ENCODE peak calls at places on chromosomes 4 and X, in eight cellular contexts. One of them, this sample, is unnamed.

GRCh38 chrX:9482837-9483236 is 18.0 kb downstream of the TBL1X start:
- ATAC-seq in heart right ventricle: no peak
- ATAC-seq in heart left ventricle: no peak
- ATAC-seq in IMR-90: no peak
- ATAC-seq in HCT116: no peak
- ATAC-seq in lower lobe of right lung: no peak
- ATAC-seq in CD8-positive, alpha-beta T cell: no peak
- ATAC-seq in left lung: no peak
- ATAC-seq in this sample: no peak

GRCh38 chr4:147773261-147774184 is 41.6 kb downstream of the ARHGAP10 start:
- ATAC-seq in CD8-positive, alpha-beta T cell: no peak
- ATAC-seq in IMR-90: peak; percentile 43
- ATAC-seq in heart right ventricle: no peak
- ATAC-seq in left lung: peak; percentile 48
- ATAC-seq in heart left ventricle: no peak
- ATAC-seq in lower lobe of right lung: no peak
- ATAC-seq in HCT116: no peak
- ATAC-seq in this sample: no peak

GRCh38 chrX:110182362-110182761 is 135.5 kb downstream of the AMMECR1 start:
- ATAC-seq in lower lobe of right lung: no peak
- ATAC-seq in heart left ventricle: no peak
- ATAC-seq in left lung: no peak
- ATAC-seq in IMR-90: no peak
- ATAC-seq in CD8-positive, alpha-beta T cell: no peak
- ATAC-seq in HCT116: no peak
- ATAC-seq in heart right ventricle: peak; percentile 21
- ATAC-seq in this sample: no peak

GRCh38 chrX:132710756-132711155 is 221.9 kb upstream of the MBNL3 start:
- ATAC-seq in lower lobe of right lung: no peak
- ATAC-seq in heart left ventricle: no peak
- ATAC-seq in left lung: no peak
- ATAC-seq in HCT116: no peak
- ATAC-seq in heart right ventricle: no peak
- ATAC-seq in IMR-90: no peak
- ATAC-seq in CD8-positive, alpha-beta T cell: no peak
- ATAC-seq in this sample: no peak

GRCh38 chr4:40940764-40941163 is 191.0 kb downstream of the NSUN7 start:
- ATAC-seq in heart left ventricle: no peak
- ATAC-seq in IMR-90: no peak
- ATAC-seq in HCT116: no peak
- ATAC-seq in heart right ventricle: peak; percentile 27
- ATAC-seq in lower lobe of right lung: no peak
- ATAC-seq in CD8-positive, alpha-beta T cell: no peak
- ATAC-seq in left lung: peak; percentile 33
- ATAC-seq in this sample: peak; percentile 45

GRCh38 chr4:41763741-41764140 is 15.2 kb upstream of the PHOX2B start:
- ATAC-seq in heart left ventricle: no peak
- ATAC-seq in left lung: no peak
- ATAC-seq in heart right ventricle: no peak
- ATAC-seq in HCT116: no peak
- ATAC-seq in lower lobe of right lung: no peak
- ATAC-seq in CD8-positive, alpha-beta T cell: no peak
- ATAC-seq in IMR-90: no peak
- ATAC-seq in this sample: no peak

GRCh38 chrX:52995974-52996304 is 37.6 kb upstream of the FAM156A start:
- ATAC-seq in left lung: no peak
- ATAC-seq in CD8-positive, alpha-beta T cell: no peak
- ATAC-seq in HCT116: peak; percentile 1
- ATAC-seq in heart right ventricle: no peak
- ATAC-seq in lower lobe of right lung: no peak
- ATAC-seq in heart left ventricle: no peak
- ATAC-seq in IMR-90: no peak
- ATAC-seq in this sample: no peak

GRCh38 chr4:8238515-8239053 is 31.0 kb upstream of the HTRA3 start:
- ATAC-seq in IMR-90: no peak
- ATAC-seq in CD8-positive, alpha-beta T cell: no peak
- ATAC-seq in heart right ventricle: no peak
- ATAC-seq in lower lobe of right lung: no peak
- ATAC-seq in HCT116: peak; percentile 52
- ATAC-seq in left lung: no peak
- ATAC-seq in heart left ventricle: no peak
- ATAC-seq in this sample: no peak

GRCh38 chrX:108020631-108021030 is 24.2 kb upstream of the VSIG1 start:
- ATAC-seq in left lung: peak; percentile 69
- ATAC-seq in heart left ventricle: no peak
- ATAC-seq in IMR-90: peak; percentile 61
- ATAC-seq in HCT116: peak; percentile 58
- ATAC-seq in CD8-positive, alpha-beta T cell: no peak
- ATAC-seq in lower lobe of right lung: no peak
- ATAC-seq in heart right ventricle: no peak
- ATAC-seq in this sample: no peak

GRCh38 chr4:148152868-148153630 is 289.2 kb downstream of the NR3C2 start:
- ATAC-seq in heart left ventricle: no peak
- ATAC-seq in heart right ventricle: no peak
- ATAC-seq in CD8-positive, alpha-beta T cell: no peak
- ATAC-seq in left lung: no peak
- ATAC-seq in HCT116: no peak
- ATAC-seq in IMR-90: no peak
- ATAC-seq in lower lobe of right lung: no peak
- ATAC-seq in this sample: no peak

GRCh38 chr4:17385403-17385802 is 126.5 kb downstream of the QDPR start:
- ATAC-seq in lower lobe of right lung: peak; percentile 75
- ATAC-seq in IMR-90: peak; percentile 83
- ATAC-seq in left lung: peak; percentile 95
- ATAC-seq in CD8-positive, alpha-beta T cell: no peak
- ATAC-seq in heart right ventricle: peak; percentile 67
- ATAC-seq in HCT116: no peak
- ATAC-seq in heart left ventricle: peak; percentile 65
- ATAC-seq in this sample: no peak

GRCh38 chrX:54173791-54174190 is 9.3 kb downstream of the FAM120C start:
- ATAC-seq in IMR-90: no peak
- ATAC-seq in CD8-positive, alpha-beta T cell: no peak
- ATAC-seq in lower lobe of right lung: no peak
- ATAC-seq in left lung: no peak
- ATAC-seq in heart right ventricle: no peak
- ATAC-seq in heart left ventricle: no peak
- ATAC-seq in HCT116: no peak
- ATAC-seq in this sample: no peak

GRCh38 chr4:121256887-121257426 is 92.8 kb upstream of the TNIP3 start:
- ATAC-seq in heart left ventricle: no peak
- ATAC-seq in HCT116: no peak
- ATAC-seq in lower lobe of right lung: no peak
- ATAC-seq in heart right ventricle: no peak
- ATAC-seq in left lung: no peak
- ATAC-seq in IMR-90: no peak
- ATAC-seq in CD8-positive, alpha-beta T cell: no peak
- ATAC-seq in this sample: no peak

GRCh38 chrX:130770615-130771014 is 132.4 kb downstream of the ENOX2 start:
- ATAC-seq in heart left ventricle: no peak
- ATAC-seq in lower lobe of right lung: no peak
- ATAC-seq in left lung: no peak
- ATAC-seq in HCT116: peak; percentile 67
- ATAC-seq in CD8-positive, alpha-beta T cell: no peak
- ATAC-seq in heart right ventricle: no peak
- ATAC-seq in IMR-90: peak; percentile 74
- ATAC-seq in this sample: no peak

GRCh38 chr4:37742149-37742548 is 56.0 kb upstream of the RELL1 start:
- ATAC-seq in heart right ventricle: no peak
- ATAC-seq in IMR-90: no peak
- ATAC-seq in CD8-positive, alpha-beta T cell: no peak
- ATAC-seq in HCT116: peak; percentile 72
- ATAC-seq in heart left ventricle: no peak
- ATAC-seq in left lung: peak; percentile 78
- ATAC-seq in lower lobe of right lung: no peak
- ATAC-seq in this sample: no peak

GRCh38 chrX:134603806-134604700 is 54.2 kb downstream of the PLAC1 start:
- ATAC-seq in heart left ventricle: no peak
- ATAC-seq in IMR-90: peak; percentile 65
- ATAC-seq in HCT116: peak; percentile 76
- ATAC-seq in heart right ventricle: no peak
- ATAC-seq in left lung: peak; percentile 52
- ATAC-seq in lower lobe of right lung: no peak
- ATAC-seq in CD8-positive, alpha-beta T cell: no peak
- ATAC-seq in this sample: peak; percentile 83

GRCh38 chr4:88411491-88412101 is 32.9 kb downstream of the HERC6 start:
- ATAC-seq in left lung: no peak
- ATAC-seq in IMR-90: no peak
- ATAC-seq in CD8-positive, alpha-beta T cell: no peak
- ATAC-seq in lower lobe of right lung: no peak
- ATAC-seq in heart left ventricle: no peak
- ATAC-seq in heart right ventricle: no peak
- ATAC-seq in HCT116: no peak
- ATAC-seq in this sample: no peak

GRCh38 chr4:23718435-23718834 is 171.4 kb downstream of the PPARGC1A start:
- ATAC-seq in left lung: no peak
- ATAC-seq in heart left ventricle: no peak
- ATAC-seq in CD8-positive, alpha-beta T cell: no peak
- ATAC-seq in IMR-90: no peak
- ATAC-seq in heart right ventricle: no peak
- ATAC-seq in HCT116: no peak
- ATAC-seq in lower lobe of right lung: no peak
- ATAC-seq in this sample: no peak

GRCh38 chrX:20418809-20419208 is 152.1 kb upstream of the RPS6KA3 start:
- ATAC-seq in left lung: peak; percentile 30
- ATAC-seq in IMR-90: no peak
- ATAC-seq in lower lobe of right lung: no peak
- ATAC-seq in HCT116: no peak
- ATAC-seq in heart right ventricle: no peak
- ATAC-seq in CD8-positive, alpha-beta T cell: peak; percentile 20
- ATAC-seq in heart left ventricle: no peak
- ATAC-seq in this sample: no peak

GRCh38 chr4:73674451-73674919 is 54.2 kb upstream of the RASSF6 start:
- ATAC-seq in CD8-positive, alpha-beta T cell: no peak
- ATAC-seq in lower lobe of right lung: no peak
- ATAC-seq in IMR-90: no peak
- ATAC-seq in left lung: no peak
- ATAC-seq in heart left ventricle: no peak
- ATAC-seq in heart right ventricle: peak; percentile 42
- ATAC-seq in HCT116: no peak
- ATAC-seq in this sample: no peak
- H3K4me1 ChIP-seq in CD8-positive, alpha-beta T cell: no peaks in the 10 kb centered on the region
- H3K4me1 ChIP-seq in lower lobe of right lung: no peaks in the 10 kb centered on the region
- H3K4me1 ChIP-seq in IMR-90: peaks cover 5% of the 10 kb centered on the region
- H3K4me1 ChIP-seq in left lung: peaks cover under 1% of the 10 kb centered on the region
- H3K4me1 ChIP-seq in heart left ventricle: no peaks in the 10 kb centered on the region
- H3K4me1 ChIP-seq in heart right ventricle: peaks cover 4% of the 10 kb centered on the region
- H3K4me1 ChIP-seq in HCT116: no peaks in the 10 kb centered on the region
- H3K4me1 ChIP-seq in this sample: no peaks in the 10 kb centered on the region

DNA sequence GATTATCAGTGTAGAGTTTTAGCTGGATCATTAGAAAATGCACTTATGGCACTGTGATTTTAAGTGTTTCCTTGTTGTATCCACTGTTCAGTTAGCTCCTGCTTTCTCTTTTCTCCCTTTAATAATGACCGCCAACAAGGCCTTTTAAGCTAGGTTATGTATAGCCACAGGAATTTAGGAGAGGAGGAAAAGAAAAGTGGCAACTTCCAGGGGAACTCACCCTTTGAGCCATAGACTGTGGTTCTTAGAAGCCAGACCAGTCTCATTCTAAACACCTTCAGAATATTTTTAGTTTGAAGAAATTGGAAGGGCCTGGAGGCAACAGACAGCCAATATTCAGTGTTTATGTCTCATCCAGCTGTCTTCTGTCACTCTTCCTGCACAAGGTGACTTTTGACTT is 6.1 kb downstream of the FGF2 start:
- ATAC-seq in left lung: no peak
- ATAC-seq in HCT116: no peak
- ATAC-seq in lower lobe of right lung: no peak
- ATAC-seq in heart left ventricle: no peak
- ATAC-seq in IMR-90: no peak
- ATAC-seq in CD8-positive, alpha-beta T cell: no peak
- ATAC-seq in heart right ventricle: no peak
- ATAC-seq in this sample: no peak
- H3K4me1 ChIP-seq in left lung: no peaks in the 10 kb centered on the region
- H3K4me1 ChIP-seq in HCT116: peaks cover 7% of the 10 kb centered on the region
- H3K4me1 ChIP-seq in lower lobe of right lung: peaks cover 3% of the 10 kb centered on the region
- H3K4me1 ChIP-seq in heart left ventricle: peaks cover 6% of the 10 kb centered on the region
- H3K4me1 ChIP-seq in IMR-90: peaks cover 16% of the 10 kb centered on the region
- H3K4me1 ChIP-seq in CD8-positive, alpha-beta T cell: peaks cover 7% of the 10 kb centered on the region
- H3K4me1 ChIP-seq in heart right ventricle: peaks cover 17% of the 10 kb centered on the region
- H3K4me1 ChIP-seq in this sample: peaks cover 23% of the 10 kb centered on the region

GRCh38 chr4:108370826-108371225 is 202.1 kb upstream of the LEF1 start:
- ATAC-seq in IMR-90: no peak
- ATAC-seq in left lung: no peak
- ATAC-seq in lower lobe of right lung: no peak
- ATAC-seq in heart right ventricle: no peak
- ATAC-seq in HCT116: no peak
- ATAC-seq in heart left ventricle: no peak
- ATAC-seq in CD8-positive, alpha-beta T cell: no peak
- ATAC-seq in this sample: no peak

GRCh38 chr4:108370291-108370690 is 201.6 kb upstream of the LEF1 start:
- ATAC-seq in left lung: no peak
- ATAC-seq in IMR-90: no peak
- ATAC-seq in lower lobe of right lung: no peak
- ATAC-seq in CD8-positive, alpha-beta T cell: peak; percentile 78
- ATAC-seq in heart right ventricle: no peak
- ATAC-seq in HCT116: no peak
- ATAC-seq in heart left ventricle: no peak
- ATAC-seq in this sample: no peak

GRCh38 chr4:108375434-108375833 is 206.7 kb upstream of the LEF1 start:
- ATAC-seq in lower lobe of right lung: no peak
- ATAC-seq in IMR-90: no peak
- ATAC-seq in HCT116: no peak
- ATAC-seq in left lung: no peak
- ATAC-seq in CD8-positive, alpha-beta T cell: no peak
- ATAC-seq in heart right ventricle: no peak
- ATAC-seq in heart left ventricle: no peak
- ATAC-seq in this sample: no peak

GRCh38 chr4:108369035-108369655 is 200.4 kb upstream of the LEF1 start:
- ATAC-seq in lower lobe of right lung: no peak
- ATAC-seq in heart left ventricle: no peak
- ATAC-seq in CD8-positive, alpha-beta T cell: no peak
- ATAC-seq in left lung: no peak
- ATAC-seq in IMR-90: no peak
- ATAC-seq in heart right ventricle: no peak
- ATAC-seq in HCT116: no peak
- ATAC-seq in this sample: no peak

DNA sequence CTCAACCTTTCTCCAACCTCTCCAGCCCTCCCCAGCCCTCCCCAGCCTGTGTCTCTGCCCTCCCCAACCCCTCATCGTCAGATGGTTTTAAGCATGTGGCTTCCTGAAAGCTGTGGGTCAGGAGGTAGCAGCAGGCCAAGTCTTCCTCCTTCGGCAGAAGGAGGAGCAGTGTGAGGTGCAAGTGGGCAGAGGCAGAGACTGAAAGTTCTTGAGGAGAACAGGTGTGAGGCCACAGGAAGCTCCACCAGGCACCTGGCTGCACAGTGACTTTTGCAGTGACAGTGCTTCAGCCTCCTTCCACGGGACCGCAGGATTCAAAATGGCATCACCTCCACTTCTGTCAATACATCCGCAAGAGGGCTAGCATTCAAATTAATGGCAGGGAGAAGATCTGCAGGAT is 203.9 kb upstream of the LEF1 start:
- ATAC-seq in heart right ventricle: no peak
- ATAC-seq in HCT116: no peak
- ATAC-seq in left lung: no peak
- ATAC-seq in lower lobe of right lung: no peak
- ATAC-seq in heart left ventricle: no peak
- ATAC-seq in IMR-90: no peak
- ATAC-seq in CD8-positive, alpha-beta T cell: peak; percentile 56
- ATAC-seq in this sample: no peak
- H3K4me1 ChIP-seq in heart right ventricle: no peaks in the 10 kb centered on the region
- H3K4me1 ChIP-seq in HCT116: no peaks in the 10 kb centered on the region
- H3K4me1 ChIP-seq in left lung: no peaks in the 10 kb centered on the region
- H3K4me1 ChIP-seq in lower lobe of right lung: no peaks in the 10 kb centered on the region
- H3K4me1 ChIP-seq in heart left ventricle: no peaks in the 10 kb centered on the region
- H3K4me1 ChIP-seq in IMR-90: no peaks in the 10 kb centered on the region
- H3K4me1 ChIP-seq in CD8-positive, alpha-beta T cell: peaks cover 37% of the 10 kb centered on the region
- H3K4me1 ChIP-seq in this sample: no peaks in the 10 kb centered on the region

GRCh38 chrX:46573896-46574336 is 351 bp downstream of the CHST7 start:
- ATAC-seq in lower lobe of right lung: peak; percentile 67
- ATAC-seq in HCT116: peak; percentile 75
- ATAC-seq in CD8-positive, alpha-beta T cell: peak; percentile 61
- ATAC-seq in heart left ventricle: peak; percentile 22
- ATAC-seq in left lung: peak; percentile 60
- ATAC-seq in heart right ventricle: peak; percentile 23
- ATAC-seq in IMR-90: peak; percentile 40
- ATAC-seq in this sample: peak; percentile 36
- H3K4me1 ChIP-seq in lower lobe of right lung: no peaks in the 10 kb centered on the region
- H3K4me1 ChIP-seq in HCT116: peaks cover 8% of the 10 kb centered on the region
- H3K4me1 ChIP-seq in CD8-positive, alpha-beta T cell: peaks cover 27% of the 10 kb centered on the region
- H3K4me1 ChIP-seq in heart left ventricle: peaks cover 23% of the 10 kb centered on the region
- H3K4me1 ChIP-seq in left lung: no peaks in the 10 kb centered on the region
- H3K4me1 ChIP-seq in heart right ventricle: peaks cover 19% of the 10 kb centered on the region
- H3K4me1 ChIP-seq in IMR-90: peaks cover 2% of the 10 kb centered on the region
- H3K4me1 ChIP-seq in this sample: no peaks in the 10 kb centered on the region

This sample was measured in gastroesophageal sphincter.